ENCODE peak calls at places on chromosomes 2 and 18, in seven cellular contexts. One of them, this sample, is unnamed.

GRCh38 chr18:5546660-5547059 is 2.9 kb upstream of the EPB41L3 start:
- DNase-seq in right atrium auricular region: no peak
- DNase-seq in coronary artery: no peak
- DNase-seq in GM23338: peak; percentile 80
- DNase-seq in fibroblast of the aortic adventitia: peak; percentile 69
- DNase-seq in endothelial cell of umbilical vein: peak; percentile 76
- DNase-seq in osteoblast: no peak
- DNase-seq in this sample: peak; percentile 17

GRCh38 chr2:198517961-198518360 is 713.6 kb downstream of the PLCL1 start:
- DNase-seq in right atrium auricular region: no peak
- DNase-seq in coronary artery: no peak
- DNase-seq in GM23338: no peak
- DNase-seq in fibroblast of the aortic adventitia: no peak
- DNase-seq in endothelial cell of umbilical vein: no peak
- DNase-seq in osteoblast: no peak
- DNase-seq in this sample: peak; percentile 63

GRCh38 chr18:48376406-48376805 is 32.8 kb downstream of the ZBTB7C start:
- DNase-seq in right atrium auricular region: peak; percentile 18
- DNase-seq in coronary artery: peak; percentile 57
- DNase-seq in GM23338: peak; percentile 46
- DNase-seq in fibroblast of the aortic adventitia: no peak
- DNase-seq in endothelial cell of umbilical vein: no peak
- DNase-seq in osteoblast: no peak
- DNase-seq in this sample: no peak

GRCh38 chr2:208069186-208069585 is 43.9 kb upstream of the PLEKHM3 start:
- DNase-seq in right atrium auricular region: no peak
- DNase-seq in coronary artery: no peak
- DNase-seq in GM23338: no peak
- DNase-seq in fibroblast of the aortic adventitia: peak; percentile 26
- DNase-seq in endothelial cell of umbilical vein: no peak
- DNase-seq in osteoblast: peak; percentile 55
- DNase-seq in this sample: no peak

GRCh38 chr18:34031810-34032209 is 192.9 kb downstream of the NOL4 start:
- DNase-seq in right atrium auricular region: no peak
- DNase-seq in coronary artery: no peak
- DNase-seq in GM23338: peak; percentile 16
- DNase-seq in fibroblast of the aortic adventitia: peak; percentile 2
- DNase-seq in endothelial cell of umbilical vein: no peak
- DNase-seq in osteoblast: no peak
- DNase-seq in this sample: no peak

GRCh38 chr2:225040862-225041209 is 1.4 kb downstream of the DOCK10 start:
- DNase-seq in right atrium auricular region: no peak
- DNase-seq in coronary artery: no peak
- DNase-seq in GM23338: no peak
- DNase-seq in fibroblast of the aortic adventitia: no peak
- DNase-seq in endothelial cell of umbilical vein: no peak
- DNase-seq in osteoblast: peak; percentile 62
- DNase-seq in this sample: no peak

GRCh38 chr2:170716851-170717598 is 1.9 kb downstream of the SP5 start:
- DNase-seq in right atrium auricular region: no peak
- DNase-seq in coronary artery: no peak
- DNase-seq in GM23338: peak; percentile 87
- DNase-seq in fibroblast of the aortic adventitia: no peak
- DNase-seq in endothelial cell of umbilical vein: peak; percentile 35
- DNase-seq in osteoblast: peak; percentile 96
- DNase-seq in this sample: no peak

GRCh38 chr2:201254331-201254730 is 6.0 kb upstream of the CASP8 start:
- DNase-seq in right atrium auricular region: no peak
- DNase-seq in coronary artery: no peak
- DNase-seq in GM23338: peak; percentile 88
- DNase-seq in fibroblast of the aortic adventitia: peak; percentile 88
- DNase-seq in endothelial cell of umbilical vein: no peak
- DNase-seq in osteoblast: peak; percentile 59
- DNase-seq in this sample: no peak

GRCh38 chr2:10239561-10239967 is 63.1 kb upstream of the HPCAL1 start:
- DNase-seq in right atrium auricular region: no peak
- DNase-seq in coronary artery: no peak
- DNase-seq in GM23338: peak; percentile 69
- DNase-seq in fibroblast of the aortic adventitia: no peak
- DNase-seq in endothelial cell of umbilical vein: no peak
- DNase-seq in osteoblast: peak; percentile 72
- DNase-seq in this sample: no peak

GRCh38 chr2:29001791-29002190 is 20.7 kb downstream of the TOGARAM2 start:
- DNase-seq in right atrium auricular region: no peak
- DNase-seq in coronary artery: no peak
- DNase-seq in GM23338: no peak
- DNase-seq in fibroblast of the aortic adventitia: no peak
- DNase-seq in endothelial cell of umbilical vein: no peak
- DNase-seq in osteoblast: peak; percentile 62
- DNase-seq in this sample: no peak

GRCh38 chr2:223841436-223842180 is 4.2 kb upstream of the AP1S3 start:
- DNase-seq in right atrium auricular region: no peak
- DNase-seq in coronary artery: no peak
- DNase-seq in GM23338: no peak
- DNase-seq in fibroblast of the aortic adventitia: no peak
- DNase-seq in endothelial cell of umbilical vein: peak; percentile 16
- DNase-seq in osteoblast: no peak
- DNase-seq in this sample: no peak

GRCh38 chr2:122244830-122245229 is 489.4 kb downstream of the TSN start:
- DNase-seq in right atrium auricular region: no peak
- DNase-seq in coronary artery: no peak
- DNase-seq in GM23338: no peak
- DNase-seq in fibroblast of the aortic adventitia: no peak
- DNase-seq in endothelial cell of umbilical vein: no peak
- DNase-seq in osteoblast: no peak
- DNase-seq in this sample: no peak

GRCh38 chr2:170717991-170718589 is 3.0 kb downstream of the SP5 start:
- DNase-seq in right atrium auricular region: no peak
- DNase-seq in coronary artery: no peak
- DNase-seq in GM23338: peak; percentile 25
- DNase-seq in fibroblast of the aortic adventitia: no peak
- DNase-seq in endothelial cell of umbilical vein: no peak
- DNase-seq in osteoblast: peak; percentile 70
- DNase-seq in this sample: no peak

GRCh38 chr2:61762292-61762691 is 91.6 kb downstream of the FAM161A start:
- DNase-seq in right atrium auricular region: no peak
- DNase-seq in coronary artery: no peak
- DNase-seq in GM23338: no peak
- DNase-seq in fibroblast of the aortic adventitia: no peak
- DNase-seq in endothelial cell of umbilical vein: no peak
- DNase-seq in osteoblast: no peak
- DNase-seq in this sample: no peak

GRCh38 chr2:74206180-74206688 is 7.8 kb downstream of the MTHFD2 start:
- DNase-seq in right atrium auricular region: no peak
- DNase-seq in coronary artery: peak; percentile 12
- DNase-seq in GM23338: no peak
- DNase-seq in fibroblast of the aortic adventitia: peak; percentile 60
- DNase-seq in endothelial cell of umbilical vein: peak; percentile 76
- DNase-seq in osteoblast: no peak
- DNase-seq in this sample: no peak

GRCh38 chr2:173286153-173286809 is 68.4 kb upstream of the CDCA7 start:
- DNase-seq in right atrium auricular region: no peak
- DNase-seq in coronary artery: no peak
- DNase-seq in GM23338: no peak
- DNase-seq in fibroblast of the aortic adventitia: no peak
- DNase-seq in endothelial cell of umbilical vein: no peak
- DNase-seq in osteoblast: no peak
- DNase-seq in this sample: no peak

GRCh38 chr2:105125428-105125827 is 87.6 kb downstream of the MRPS9 start:
- DNase-seq in right atrium auricular region: no peak
- DNase-seq in coronary artery: no peak
- DNase-seq in GM23338: peak; percentile 83
- DNase-seq in fibroblast of the aortic adventitia: no peak
- DNase-seq in endothelial cell of umbilical vein: no peak
- DNase-seq in osteoblast: no peak
- DNase-seq in this sample: no peak

GRCh38 chr2:50786345-50786744 is 245.6 kb downstream of the NRXN1 start:
- DNase-seq in right atrium auricular region: no peak
- DNase-seq in coronary artery: no peak
- DNase-seq in GM23338: peak; percentile 70
- DNase-seq in fibroblast of the aortic adventitia: no peak
- DNase-seq in endothelial cell of umbilical vein: no peak
- DNase-seq in osteoblast: no peak
- DNase-seq in this sample: no peak

GRCh38 chr2:162072181-162072702 is 1.8 kb downstream of the DPP4 start:
- DNase-seq in right atrium auricular region: no peak
- DNase-seq in coronary artery: no peak
- DNase-seq in GM23338: no peak
- DNase-seq in fibroblast of the aortic adventitia: peak; percentile 89
- DNase-seq in endothelial cell of umbilical vein: peak; percentile 26
- DNase-seq in osteoblast: peak; percentile 95
- DNase-seq in this sample: peak; percentile 59

GRCh38 chr2:7671312-7671711 is 754.1 kb downstream of the RNF144A start:
- DNase-seq in right atrium auricular region: peak; percentile 78
- DNase-seq in coronary artery: no peak
- DNase-seq in GM23338: no peak
- DNase-seq in fibroblast of the aortic adventitia: peak; percentile 9
- DNase-seq in endothelial cell of umbilical vein: no peak
- DNase-seq in osteoblast: no peak
- DNase-seq in this sample: no peak

DNA sequence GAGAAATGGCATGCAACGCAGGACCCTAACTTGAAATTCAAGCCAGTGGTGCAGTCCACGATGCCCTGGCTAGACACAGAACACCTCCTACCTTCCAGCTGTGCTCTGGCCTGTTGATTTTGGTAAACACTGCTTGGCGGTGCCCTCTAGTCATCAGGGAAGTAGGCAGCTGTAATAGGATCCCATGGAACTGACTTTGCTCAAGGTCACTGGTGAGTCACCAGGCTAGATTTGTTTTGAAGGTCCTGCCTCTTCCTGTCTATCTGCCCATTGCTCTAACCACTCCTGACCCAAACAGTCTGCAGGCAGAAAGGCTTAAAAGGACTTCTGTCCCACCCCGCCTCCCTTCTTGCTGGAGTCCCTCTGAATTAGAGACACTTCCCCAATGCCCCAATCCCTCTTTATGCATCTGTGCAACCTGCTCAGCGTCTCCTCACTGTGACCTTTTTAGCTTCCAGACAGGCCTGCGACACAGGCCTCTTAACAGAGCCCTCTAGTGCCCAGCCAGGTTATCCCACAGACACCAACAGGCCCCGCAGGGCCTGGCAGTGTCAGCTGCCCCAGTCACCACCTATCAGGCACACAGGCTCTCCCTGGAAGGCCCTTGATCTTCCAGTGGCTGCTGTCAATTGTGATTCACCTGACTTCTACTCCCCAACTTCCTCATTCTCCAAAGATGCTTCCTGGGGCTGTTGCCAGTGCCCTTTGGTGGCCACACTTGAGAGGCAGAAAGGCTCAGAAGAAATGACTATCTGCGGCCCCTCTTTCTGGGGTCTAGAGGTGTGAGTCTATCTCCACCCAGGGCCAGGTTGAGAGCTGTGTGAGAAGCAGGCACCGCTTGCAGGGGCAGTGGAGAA is 5.2 kb downstream of the TMEM127 start:
- DNase-seq in right atrium auricular region: peak; percentile 80
- DNase-seq in coronary artery: peak; percentile 80
- DNase-seq in GM23338: peak; percentile 79
- DNase-seq in fibroblast of the aortic adventitia: peak; percentile 87
- DNase-seq in endothelial cell of umbilical vein: peak; percentile 94
- DNase-seq in osteoblast: peak; percentile 99
- DNase-seq in this sample: peak; percentile 64
- TF ChIP-seq CTCF in right atrium auricular region: peak; percentile 56
- TF ChIP-seq CTCF in coronary artery: no peak
- TF ChIP-seq CTCF in GM23338: peak; percentile 53
- TF ChIP-seq CTCF in fibroblast of the aortic adventitia: peak; percentile 40
- TF ChIP-seq CTCF in endothelial cell of umbilical vein: peak; percentile 65
- TF ChIP-seq CTCF in osteoblast: peak; percentile 46
- TF ChIP-seq CTCF in this sample: peak; percentile 40

GRCh38 chr2:133566967-133567645 is 1.2 kb downstream of the NCKAP5 start:
- DNase-seq in right atrium auricular region: peak; percentile 75
- DNase-seq in coronary artery: no peak
- DNase-seq in GM23338: peak; percentile 6
- DNase-seq in fibroblast of the aortic adventitia: peak; percentile 80
- DNase-seq in endothelial cell of umbilical vein: peak; percentile 72
- DNase-seq in osteoblast: peak; percentile 66
- DNase-seq in this sample: no peak
- H3K4me3 ChIP-seq in right atrium auricular region: peak overlapping the region; percentile 33
- H3K4me3 ChIP-seq in coronary artery: peak overlapping the region; percentile 8
- H3K4me3 ChIP-seq in GM23338: no peak overlapping the region
- H3K4me3 ChIP-seq in fibroblast of the aortic adventitia: peak overlapping the region; percentile 40
- H3K4me3 ChIP-seq in endothelial cell of umbilical vein: no peak overlapping the region
- H3K4me3 ChIP-seq in osteoblast: peak overlapping the region; percentile 72
- H3K4me3 ChIP-seq in this sample: no peak overlapping the region

DNA sequence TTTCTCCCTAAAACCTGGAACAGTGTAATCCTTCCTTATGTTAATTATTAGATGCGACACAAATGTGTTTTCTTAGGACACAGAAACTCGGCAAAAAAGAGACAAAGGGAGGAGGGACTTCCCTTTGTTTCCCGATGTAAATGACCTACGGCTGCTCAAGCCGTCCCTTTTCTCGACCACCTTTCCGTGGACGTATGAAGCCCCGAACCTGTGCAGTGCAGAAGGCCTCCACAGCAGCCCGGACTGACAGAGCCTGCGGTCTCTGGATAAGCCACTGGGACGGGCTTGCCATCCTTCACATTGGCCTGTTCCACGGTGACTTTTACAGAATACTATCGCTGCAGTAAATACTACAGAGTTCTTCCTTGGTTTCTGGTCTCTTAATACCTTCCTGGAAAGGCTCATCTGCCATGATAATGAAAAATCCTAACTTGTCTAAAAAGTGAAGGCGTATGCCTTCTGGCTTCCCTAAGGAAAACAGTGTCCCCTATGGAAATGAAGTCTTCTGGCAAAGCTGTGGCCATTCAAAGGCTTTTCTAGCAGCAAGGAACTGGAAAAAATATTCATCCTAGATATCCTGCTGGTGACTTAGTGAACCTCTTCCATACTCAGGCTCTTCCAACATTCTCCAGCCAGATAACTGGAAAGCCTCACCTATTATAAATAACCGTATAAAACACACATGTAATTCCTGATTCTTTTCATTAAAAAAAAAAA is 84.9 kb downstream of the RBMS1 start:
- DNase-seq in right atrium auricular region: no peak
- DNase-seq in coronary artery: no peak
- DNase-seq in GM23338: peak; percentile 65
- DNase-seq in fibroblast of the aortic adventitia: peak; percentile 51
- DNase-seq in endothelial cell of umbilical vein: peak; percentile 51
- DNase-seq in osteoblast: peak; percentile 25
- DNase-seq in this sample: no peak
- TF ChIP-seq CTCF in right atrium auricular region: no peak
- TF ChIP-seq CTCF in coronary artery: no peak
- TF ChIP-seq CTCF in GM23338: no peak
- TF ChIP-seq CTCF in fibroblast of the aortic adventitia: peak; percentile 41
- TF ChIP-seq CTCF in endothelial cell of umbilical vein: no peak
- TF ChIP-seq CTCF in osteoblast: peak; percentile 6
- TF ChIP-seq CTCF in this sample: no peak

DNA sequence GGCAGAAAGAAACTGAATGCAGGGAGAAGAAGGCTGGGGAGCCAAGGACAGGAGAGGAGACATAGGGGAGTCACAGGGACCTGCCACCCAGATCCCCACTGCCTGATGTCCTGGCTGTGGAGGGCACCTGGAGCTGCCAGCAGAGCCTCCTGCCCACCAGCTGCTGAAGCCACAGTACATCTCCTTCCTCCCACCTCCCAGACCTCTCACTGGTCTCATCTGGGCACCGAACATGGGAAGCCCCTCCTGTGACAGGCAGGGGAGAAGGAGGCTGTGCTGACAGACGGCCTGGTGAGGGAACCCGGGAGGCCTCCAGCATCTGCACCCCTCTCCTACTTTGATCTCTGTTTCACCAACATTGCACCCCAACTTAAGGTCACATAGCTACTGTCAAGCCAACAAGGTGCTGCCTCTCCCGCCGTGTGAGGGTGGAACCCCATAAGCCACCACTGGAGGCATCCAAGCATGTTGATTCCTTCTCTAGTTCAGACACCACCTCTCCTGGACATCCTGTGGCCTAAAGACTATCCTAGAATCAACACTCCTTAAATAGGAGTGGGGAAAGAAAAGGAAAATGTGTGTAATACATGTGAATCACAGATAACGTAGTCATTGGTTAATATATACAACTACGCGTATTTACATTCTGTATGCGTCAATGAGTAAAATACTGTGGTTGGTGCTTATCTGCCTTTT is 3.6 kb upstream of the RNPEPL1 start:
- DNase-seq in right atrium auricular region: peak; percentile 40
- DNase-seq in coronary artery: peak; percentile 55
- DNase-seq in GM23338: no peak
- DNase-seq in fibroblast of the aortic adventitia: no peak
- DNase-seq in endothelial cell of umbilical vein: no peak
- DNase-seq in osteoblast: peak; percentile 39
- DNase-seq in this sample: no peak
- H3K4me3 ChIP-seq in right atrium auricular region: no peak overlapping the region
- H3K4me3 ChIP-seq in coronary artery: no peak overlapping the region
- H3K4me3 ChIP-seq in GM23338: no peak overlapping the region
- H3K4me3 ChIP-seq in fibroblast of the aortic adventitia: no peak overlapping the region
- H3K4me3 ChIP-seq in endothelial cell of umbilical vein: no peak overlapping the region
- H3K4me3 ChIP-seq in osteoblast: no peak overlapping the region
- H3K4me3 ChIP-seq in this sample: no peak overlapping the region

This sample was measured in AG09309.